ENCODE peak calls at places on chromosomes 6 and 20, in seven cellular contexts. G is transverse colon, H is K562, A is heart left ventricle, M is adrenal gland, Z is breast epithelium, Y is HCT116. B is an unnamed sample.

GRCh38 chr20:986733-987355 is 15.3 kb downstream of the RSPO4 start:
- DNase-seq in M (no peak), Z (no peak), A (no peak), G (no peak), H (peak; percentile 14), Y (peak; percentile 15), B (no peak)

GRCh38 chr20:23362392-23363256 is 642 bp downstream of the GZF1 start:
- DNase-seq in Y (no peak), Z (no peak), G (peak; percentile 45), A (peak; percentile 69), M (peak; percentile 67), H (no peak), B (peak; percentile 50)

GRCh38 chr6:133730881-133731280 is 158.0 kb upstream of the TCF21 start:
- DNase-seq in Y (no peak), A (no peak), G (no peak), Z (no peak), M (no peak), H (no peak), B (no peak)

GRCh38 chr6:148508401-148509151 is 165.9 kb downstream of the SASH1 start:
- DNase-seq in Z (no peak), A (no peak), M (no peak), Y (no peak), H (no peak), G (no peak), B (no peak)

GRCh38 chr20:1637755-1638154 is 17.9 kb upstream of the SIRPB1 start:
- DNase-seq in Y (no peak), A (no peak), Z (no peak), M (no peak), G (no peak), H (no peak), B (no peak)

GRCh38 chr6:21665101-21665435 is 71.5 kb downstream of the SOX4 start:
- DNase-seq in H (no peak), G (no peak), Z (no peak), M (no peak), Y (no peak), A (no peak), B (no peak)

GRCh38 chr6:36027501-36028087 is at the start of gene MAPK14:
- DNase-seq in Z (peak; percentile 98), H (peak; percentile 98), G (peak; percentile 99), A (peak; percentile 99), M (peak; percentile 99), Y (peak; percentile 100), B (peak; percentile 96)

GRCh38 chr6:135577059-135577538 is 79.6 kb upstream of the AHI1 start:
- DNase-seq in Z (no peak), A (no peak), Y (no peak), G (no peak), H (no peak), M (no peak), B (no peak)

GRCh38 chr6:166958926-166959861 is 2.8 kb upstream of the RNASET2 start:
- DNase-seq in G (peak; percentile 54), Y (no peak), M (peak; percentile 43), H (no peak), A (no peak), Z (no peak), B (no peak)

GRCh38 chr20:47993035-47993755 is 207.9 kb upstream of the SULF2 start:
- DNase-seq in G (no peak), H (no peak), A (no peak), Y (no peak), M (no peak), Z (no peak), B (no peak)

GRCh38 chr20:62063601-62063980 is 2.1 kb downstream of the TAF4 start:
- DNase-seq in A (no peak), M (no peak), H (peak; percentile 11), Z (peak; percentile 46), Y (no peak), G (peak; percentile 19), B (no peak)

GRCh38 chr6:107443066-107443903 is 16.1 kb downstream of the PDSS2 start:
- DNase-seq in G (no peak), H (no peak), Z (no peak), Y (no peak), M (no peak), A (no peak), B (no peak)

GRCh38 chr20:7285918-7286556 is 518.6 kb downstream of the BMP2 start:
- DNase-seq in Z (peak; percentile 66), H (peak; percentile 12), M (peak; percentile 76), A (peak; percentile 72), G (peak; percentile 67), Y (peak; percentile 19), B (peak; percentile 5)

GRCh38 chr6:24980507-24981384 is 45.0 kb upstream of the RIPOR2 start:
- DNase-seq in M (no peak), Z (no peak), A (no peak), G (no peak), Y (no peak), H (no peak), B (no peak)

GRCh38 chr6:3157151-3157933 is at the start of gene TUBB2A:
- DNase-seq in Z (peak; percentile 82), Y (peak; percentile 35), A (peak; percentile 85), G (peak; percentile 86), H (peak; percentile 96), M (peak; percentile 79), B (peak; percentile 89)

GRCh38 chr20:3818155-3819151 is 1.9 kb upstream of the AP5S1 start:
- DNase-seq in M (peak; percentile 83), H (peak; percentile 54), A (peak; percentile 87), Z (no peak), Y (peak; percentile 71), G (peak; percentile 82), B (peak; percentile 56)

GRCh38 chr20:3821996-3822395 is 1.6 kb downstream of the AP5S1 start:
- DNase-seq in Y (no peak), H (no peak), A (no peak), G (no peak), M (no peak), Z (no peak), B (no peak)

GRCh38 chr20:3820048-3820900 is at the start of gene AP5S1:
- DNase-seq in G (peak; percentile 98), A (peak; percentile 98), M (peak; percentile 98), Y (peak; percentile 97), H (peak; percentile 84), Z (peak; percentile 96), B (peak; percentile 78)

GRCh38 chr20:3819413-3820047 is 817 bp upstream of the AP5S1 start:
- DNase-seq in A (no peak), H (no peak), M (no peak), G (no peak), Z (no peak), Y (no peak), B (no peak)

DNA sequence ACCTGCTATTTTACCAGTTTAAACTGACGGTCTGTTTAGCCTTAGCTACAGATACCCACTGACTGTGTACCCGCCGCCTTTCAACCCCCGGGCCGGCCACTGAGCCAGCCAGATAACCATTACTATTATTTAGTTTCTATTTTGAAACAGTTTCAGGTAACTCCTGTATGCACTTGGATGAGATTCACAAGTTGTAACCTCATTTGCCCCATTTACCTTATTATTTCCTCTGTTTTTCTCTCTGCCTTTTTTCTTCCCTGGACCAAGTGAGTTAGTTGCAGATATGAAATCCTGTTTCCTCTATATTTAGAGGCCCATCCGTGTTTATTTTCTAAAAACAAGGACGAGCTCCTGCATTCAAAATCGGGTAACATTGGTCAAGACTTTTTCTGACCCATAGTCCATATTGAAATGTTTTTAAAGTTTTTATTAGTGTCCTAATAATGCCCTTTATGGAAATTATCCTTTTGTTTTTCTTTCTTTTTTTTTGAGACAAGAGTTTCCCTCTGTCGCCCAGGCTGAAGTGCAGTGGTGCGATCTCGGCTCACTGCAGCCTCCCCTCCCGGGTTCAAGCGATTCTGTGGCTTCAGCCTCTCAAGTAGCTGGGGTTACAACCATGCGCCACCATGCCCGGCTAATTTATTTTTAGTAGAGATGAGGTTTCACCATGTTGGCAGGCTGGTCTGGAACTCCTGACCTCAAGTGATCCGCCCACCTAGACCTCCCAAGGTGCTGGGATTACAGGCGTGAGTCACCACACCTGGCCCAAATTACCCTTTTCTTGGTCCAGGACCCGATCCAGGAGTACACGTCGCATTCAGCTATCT is 767 bp downstream of the AP5S1 start:
- DNase-seq in G (no peak), H (no peak), A (no peak), M (peak; percentile 44), Y (no peak), Z (no peak), B (no peak)
- TF ChIP-seq POLR2A in G (no peak), H (no peak), A (no peak), M (no peak), Y (no peak), Z (no peak), B (no peak)

GRCh38 chr20:59903631-59904030 is 29.8 kb downstream of the SYCP2 start:
- DNase-seq in Z (no peak), G (no peak), Y (no peak), H (no peak), M (no peak), A (no peak), B (no peak)

DNA sequence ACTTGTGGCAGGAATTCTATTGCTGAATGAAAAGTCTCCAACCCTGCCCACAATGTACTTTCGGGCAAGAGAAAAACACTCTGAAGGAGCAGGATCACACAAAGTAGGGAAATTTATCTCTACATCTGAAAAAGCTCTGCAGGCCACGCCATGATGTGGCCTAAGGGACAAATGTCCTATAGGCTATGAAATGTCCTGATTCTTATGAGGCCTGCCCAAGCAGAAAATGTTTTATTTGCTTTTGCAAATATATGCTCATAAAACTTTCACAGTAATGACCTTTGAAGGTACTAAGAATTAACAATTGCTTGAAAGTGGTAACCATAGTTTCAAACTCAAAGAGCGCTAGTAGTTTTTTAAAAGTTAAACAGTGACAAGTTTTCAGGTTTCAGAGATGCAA is 31.0 kb downstream of the SYCP2 start:
- DNase-seq in H (no peak), A (no peak), Y (no peak), Z (no peak), M (no peak), G (no peak), B (no peak)
- TF ChIP-seq POLR2A in H (no peak), A (no peak), Y (no peak), Z (no peak), M (no peak), G (no peak), B (no peak)

GRCh38 chr6:123901441-123901840 is 97.8 kb downstream of the NKAIN2 start:
- DNase-seq in A (no peak), G (no peak), Y (no peak), M (no peak), H (no peak), Z (no peak), B (no peak)
- TF ChIP-seq POLR2A in A (no peak), G (no peak), Y (no peak), M (no peak), H (no peak), Z (no peak), B (no peak)

GRCh38 chr6:43171284-43172126 is 436 bp downstream of the SRF start:
- DNase-seq in G (peak; percentile 22), M (no peak), Y (no peak), A (no peak), H (no peak), Z (no peak), B (peak; percentile 90)
- TF ChIP-seq POLR2A in G (peak; percentile 56), M (peak; percentile 78), Y (peak; percentile 69), A (peak; percentile 81), H (no peak), Z (no peak), B (peak; percentile 47)

GRCh38 chr6:8462169-8462568 is 26.8 kb upstream of the SLC35B3 start:
- DNase-seq in G (no peak), Z (no peak), M (no peak), A (no peak), Y (no peak), H (no peak), B (no peak)
- TF ChIP-seq POLR2A in G (no peak), Z (no peak), M (no peak), A (no peak), Y (no peak), H (no peak), B (no peak)

GRCh38 chr6:118893095-118893881 is 664 bp upstream of the ASF1A start:
- DNase-seq in G (peak; percentile 50), Y (no peak), H (peak; percentile 33), M (peak; percentile 45), A (no peak), Z (no peak), B (no peak)
- TF ChIP-seq POLR2A in G (no peak), Y (no peak), H (no peak), M (no peak), A (no peak), Z (no peak), B (no peak)

B was measured in H54.